ENCODE peak calls at places on chromosomes 11 and 22, in nine cellular contexts. H is neural progenitor cell, D is H1, C is GM23248, B is HCT116, K is colonic mucosa, O is H9, W is endodermal cell, Y is kidney. U is an unnamed sample.
A peak's percentile ranks its signal among the peaks of the same experiment; 100 is the strongest.

GRCh38 chr11:8011981-8012444 is 24.9 kb downstream of the EIF3F start:
- DNase-seq in C (peak; percentile 95), Y (no peak), O (no peak), K (peak; percentile 15), D (no peak), W (no peak), H (no peak), B (no peak), U (no peak)

GRCh38 chr11:20084921-20085814 is 75.1 kb downstream of the DBX1 start:
- DNase-seq in Y (no peak), H (no peak), D (no peak), O (no peak), W (peak; percentile 53), K (no peak), C (no peak), B (no peak), U (no peak)

GRCh38 chr11:119315139-119316016 is 1.6 kb downstream of the MCAM start:
- DNase-seq in C (peak; percentile 39), H (peak; percentile 61), B (no peak), W (peak; percentile 85), K (no peak), Y (no peak), D (peak; percentile 74), O (peak; percentile 82), U (no peak)

GRCh38 chr11:74366576-74366975 is 31.7 kb downstream of the PGM2L1 start:
- DNase-seq in C (peak; percentile 57), W (no peak), Y (no peak), D (no peak), K (no peak), B (no peak), H (peak; percentile 26), O (no peak), U (no peak)

GRCh38 chr11:17479284-17480214 is 2.9 kb upstream of the ABCC8 start:
- DNase-seq in B (peak; percentile 49), O (peak; percentile 82), W (peak; percentile 94), D (peak; percentile 93), H (peak; percentile 85), Y (no peak), C (peak; percentile 19), K (peak; percentile 68), U (no peak)

GRCh38 chr11:57275582-57275981 is 38.5 kb upstream of the APLNR start:
- DNase-seq in B (no peak), H (no peak), K (no peak), C (no peak), O (no peak), D (no peak), Y (no peak), W (no peak), U (no peak)

GRCh38 chr11:762421-763072 is 14.7 kb downstream of the GATD1 start:
- DNase-seq in O (peak; percentile 70), W (peak; percentile 78), D (no peak), C (peak; percentile 94), H (no peak), Y (peak; percentile 76), B (peak; percentile 72), K (peak; percentile 47), U (no peak)

GRCh38 chr11:28228196-28228595 is 120.0 kb downstream of the METTL15 start:
- DNase-seq in H (no peak), W (no peak), C (peak; percentile 34), B (no peak), K (no peak), O (no peak), Y (no peak), D (no peak), U (no peak)

GRCh38 chr11:57781529-57781943 is 19.9 kb downstream of the CTNND1 start:
- DNase-seq in D (peak; percentile 68), B (peak; percentile 93), H (peak; percentile 47), C (no peak), K (peak; percentile 82), Y (peak; percentile 86), O (peak; percentile 91), W (peak; percentile 94), U (no peak)

GRCh38 chr11:13386567-13386966 is 76.5 kb downstream of the BTBD10 start:
- DNase-seq in C (no peak), B (no peak), O (no peak), H (no peak), W (no peak), K (peak; percentile 73), D (no peak), Y (no peak), U (no peak)

GRCh38 chr11:1742371-1742770 is 8.0 kb downstream of the IFITM10 start:
- DNase-seq in W (no peak), C (no peak), B (no peak), K (no peak), D (no peak), O (no peak), Y (no peak), H (no peak), U (no peak)

GRCh38 chr11:120608760-120609211 is 97.2 kb downstream of the GRIK4 start:
- DNase-seq in Y (peak; percentile 80), K (peak; percentile 34), D (peak; percentile 55), B (no peak), W (peak; percentile 69), H (peak; percentile 36), O (peak; percentile 50), C (peak; percentile 43), U (no peak)

GRCh38 chr11:110478410-110478809 is 48.7 kb downstream of the FDX1 start:
- DNase-seq in O (peak; percentile 79), K (no peak), D (peak; percentile 88), C (no peak), Y (no peak), W (peak; percentile 92), B (no peak), H (peak; percentile 78), U (no peak)

GRCh38 chr22:24232725-24233124 is 12.2 kb downstream of the GGT5 start:
- DNase-seq in O (no peak), H (no peak), W (no peak), B (no peak), C (no peak), K (no peak), Y (peak; percentile 65), D (no peak), U (no peak)

GRCh38 chr11:120256779-120257178 is 16.8 kb downstream of the POU2F3 start:
- DNase-seq in C (no peak), K (no peak), O (no peak), Y (no peak), H (no peak), B (no peak), D (no peak), W (no peak), U (no peak)

GRCh38 chr11:28932940-28933339 is 824.8 kb downstream of the METTL15 start:
- DNase-seq in K (no peak), Y (no peak), W (peak; percentile 53), B (no peak), H (no peak), O (no peak), D (no peak), C (no peak), U (no peak)

GRCh38 chr11:30772908-30773307 is 186.8 kb upstream of the MPPED2 start:
- DNase-seq in K (no peak), C (no peak), B (no peak), O (no peak), W (no peak), H (no peak), Y (no peak), D (no peak), U (no peak)
- H3K9ac ChIP-seq in K (no peak overlapping the region), C (no peak overlapping the region), B (no peak overlapping the region), O (no peak overlapping the region), W (no peak overlapping the region), H (no peak overlapping the region), Y (no peak overlapping the region), D (no peak overlapping the region), U (no peak overlapping the region)

DNA sequence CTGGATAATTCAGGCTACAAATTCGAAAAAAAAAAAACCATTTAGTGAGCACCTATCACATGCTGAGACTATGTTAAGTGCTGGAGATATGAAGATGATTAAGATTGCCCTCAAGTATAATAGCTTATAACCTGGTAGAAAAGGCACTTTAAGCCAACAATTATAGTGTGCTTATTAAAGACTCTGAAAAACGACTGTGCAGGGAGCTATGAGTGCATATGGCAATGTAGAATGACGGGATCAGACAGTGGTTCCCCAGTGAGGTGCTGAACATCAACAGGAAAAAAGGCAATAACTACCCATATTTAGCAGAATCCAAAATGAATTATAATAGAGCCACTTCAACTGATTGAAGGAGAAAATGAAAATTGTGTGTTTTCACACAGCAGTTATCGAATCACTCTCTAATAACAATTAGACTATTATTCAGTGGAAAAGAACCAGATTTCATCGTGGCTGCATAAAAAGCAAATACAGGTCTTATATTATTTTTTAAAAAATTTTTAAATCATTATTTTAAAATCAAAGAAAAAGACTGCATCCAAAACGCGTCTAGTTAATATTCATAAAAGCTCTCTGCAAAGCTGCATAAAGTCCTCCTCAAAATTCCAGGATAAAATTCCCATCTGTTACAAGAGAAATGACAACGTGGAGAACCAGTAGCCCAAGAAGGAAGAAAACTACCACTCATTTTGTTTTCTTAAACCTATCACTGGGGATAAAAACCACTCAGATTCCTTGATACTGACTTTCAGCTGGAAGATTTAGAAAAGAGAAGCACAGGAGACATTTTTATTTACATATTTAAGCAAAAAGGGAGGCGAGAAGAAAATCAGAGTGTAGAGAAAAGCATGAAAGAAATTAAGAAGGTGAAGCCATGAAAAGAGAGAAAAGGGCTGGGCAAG is 1.1 kb downstream of the MTMR2 start:
- DNase-seq in O (no peak), B (no peak), C (peak; percentile 50), K (no peak), H (no peak), D (no peak), W (no peak), Y (no peak), U (no peak)
- H3K9ac ChIP-seq in O (peak overlapping the region; percentile 97), B (peak overlapping the region; percentile 74), C (peak overlapping the region; percentile 94), K (peak overlapping the region; percentile 93), H (peak overlapping the region; percentile 77), D (peak overlapping the region; percentile 97), W (peak overlapping the region; percentile 86), Y (peak overlapping the region; percentile 90), U (peak overlapping the region; percentile 85)

GRCh38 chr22:39231197-39231950 is 13.4 kb downstream of the PDGFB start:
- DNase-seq in W (no peak), B (no peak), D (no peak), O (no peak), H (no peak), Y (peak; percentile 75), K (no peak), C (no peak), U (no peak)
- H3K9ac ChIP-seq in W (no peak overlapping the region), B (no peak overlapping the region), D (no peak overlapping the region), O (no peak overlapping the region), H (no peak overlapping the region), Y (no peak overlapping the region), K (no peak overlapping the region), C (no peak overlapping the region), U (no peak overlapping the region)

DNA sequence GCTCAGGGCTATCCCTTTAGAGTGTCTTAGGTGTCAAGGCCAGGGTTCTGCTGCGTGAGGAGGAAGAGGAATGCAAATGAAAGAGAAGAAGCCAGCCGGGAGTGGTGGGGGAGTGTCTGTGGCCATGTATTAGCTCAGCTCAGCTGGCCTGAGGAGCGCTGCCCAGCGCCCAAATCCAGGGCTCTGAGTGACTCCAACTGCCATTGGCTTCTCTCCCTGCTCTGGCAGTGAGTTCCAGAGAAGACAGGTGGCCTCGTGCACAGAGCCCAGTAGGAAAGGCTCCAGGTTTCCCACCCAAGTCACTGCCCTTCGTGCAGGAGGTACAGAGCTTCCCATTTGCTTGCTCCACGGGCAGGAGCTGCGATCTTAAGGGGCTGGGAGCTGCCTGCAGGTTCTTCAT is 302.0 kb downstream of the KIRREL3 start:
- DNase-seq in H (no peak), W (no peak), D (no peak), C (no peak), Y (no peak), O (peak; percentile 38), K (no peak), B (no peak), U (no peak)
- H3K9ac ChIP-seq in H (no peak overlapping the region), W (no peak overlapping the region), D (no peak overlapping the region), C (no peak overlapping the region), Y (no peak overlapping the region), O (no peak overlapping the region), K (no peak overlapping the region), B (no peak overlapping the region), U (no peak overlapping the region)

U was measured in SK-N-MC.